ENCODE peak calls at places on chromosome 13, in six cellular contexts. X is activated B cell treated with CpG ODN at 0.5 μM for 24 hours, H is DND-41, M is endodermal cell, Y is cardiac muscle cell, O is glutamatergic neuron. E is an unnamed sample.

GRCh38 chr13:46296920-46297319 is 85.2 kb downstream of the LRRC63 start:
- DNase-seq in X (no peak), H (peak), M (no peak), Y (peak), O (no peak), E (no peak)

GRCh38 chr13:100514788-100515409 is 73.7 kb downstream of the GGACT start:
- DNase-seq in X (peak), H (peak), M (peak), Y (peak), O (peak), E (peak)

GRCh38 chr13:100044936-100045335 is 44.0 kb upstream of the PCCA start:
- DNase-seq in X (no peak), H (no peak), M (no peak), Y (no peak), O (no peak), E (no peak)

GRCh38 chr13:39675904-39676303 is 20.4 kb downstream of the COG6 start:
- DNase-seq in X (no peak), H (no peak), M (no peak), Y (peak), O (no peak), E (no peak)

GRCh38 chr13:101488734-101489133 is 36.3 kb downstream of the ITGBL1 start:
- DNase-seq in X (no peak), H (no peak), M (no peak), Y (no peak), O (no peak), E (no peak)

GRCh38 chr13:37647038-37647650 is 48.6 kb upstream of the POSTN start:
- DNase-seq in X (no peak), H (no peak), M (peak), Y (peak), O (no peak), E (no peak)

GRCh38 chr13:66532146-66532545 is 698.0 kb downstream of the PCDH9 start:
- DNase-seq in X (no peak), H (no peak), M (no peak), Y (peak), O (no peak), E (no peak)

GRCh38 chr13:32415019-32415418 is 12.9 kb downstream of the N4BP2L1 start:
- DNase-seq in X (no peak), H (peak), M (peak), Y (peak), O (peak), E (no peak)

GRCh38 chr13:59834801-59835200 is 328.9 kb downstream of the DIAPH3 start:
- DNase-seq in X (no peak), H (no peak), M (no peak), Y (peak), O (no peak), E (no peak)

GRCh38 chr13:24107955-24108614 is 52.4 kb upstream of the SPATA13 start:
- DNase-seq in X (no peak), H (no peak), M (peak), Y (peak), O (no peak), E (no peak)

GRCh38 chr13:25732146-25732865 is 319.5 kb downstream of the SHISA2 start:
- DNase-seq in X (no peak), H (no peak), M (no peak), Y (peak), O (no peak), E (no peak)

GRCh38 chr13:63307239-63307638 is 1891.6 kb upstream of the PCDH20 start:
- DNase-seq in X (no peak), H (peak), M (no peak), Y (no peak), O (no peak), E (no peak)

GRCh38 chr13:25608181-25608580 is 236.4 kb downstream of the ATP8A2 start:
- DNase-seq in X (no peak), H (no peak), M (no peak), Y (no peak), O (no peak), E (no peak)

GRCh38 chr13:112658807-112659206 is 31.0 kb upstream of the ATP11A start:
- DNase-seq in X (no peak), H (no peak), M (peak), Y (no peak), O (no peak), E (no peak)

DNA sequence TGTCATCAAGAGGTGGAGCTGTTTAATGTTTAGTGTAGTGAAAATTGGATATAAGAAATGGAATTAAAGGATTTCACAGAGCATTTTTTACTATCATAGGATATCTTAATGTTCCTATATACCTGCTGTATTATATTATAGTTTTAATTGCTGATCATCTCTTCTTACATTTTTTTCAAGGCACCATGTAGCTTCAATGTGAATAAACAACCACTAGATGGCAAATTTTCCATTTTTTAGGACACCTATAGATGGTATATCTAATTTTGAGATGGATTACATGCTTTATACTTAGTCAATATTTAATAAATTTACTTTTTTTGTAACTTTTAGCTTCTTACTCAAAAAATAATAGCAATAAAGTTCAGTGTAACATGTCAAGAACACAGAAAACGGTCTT is 9.0 kb upstream of the ATXN8OS start:
- DNase-seq in X (no peak), H (no peak), M (no peak), Y (no peak), O (no peak), E (no peak)
- TF ChIP-seq CTCF in X (no peak), H (peak), M (peak), Y (no peak), O (peak), E (peak)

DNA sequence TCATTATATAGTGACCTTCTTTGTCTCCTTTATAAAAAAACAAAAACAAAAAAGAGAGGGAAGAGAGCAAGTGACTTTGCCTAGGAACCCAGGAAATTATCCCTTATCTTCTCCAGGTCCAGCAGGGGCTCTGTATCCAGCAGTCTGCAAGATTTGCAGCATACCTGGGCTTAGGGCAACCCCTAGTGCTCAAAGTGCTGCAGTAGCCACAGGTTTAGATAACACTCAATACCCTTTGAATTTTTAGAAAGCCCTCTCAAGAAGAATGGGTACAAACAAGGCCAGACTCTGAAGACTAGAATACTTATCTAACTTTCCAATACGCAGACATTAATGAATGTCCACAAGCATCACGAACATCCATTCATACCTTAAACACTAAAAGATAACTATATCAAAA is 43.2 kb downstream of the CCNA1 start:
- DNase-seq in X (no peak), H (no peak), M (peak), Y (peak), O (no peak), E (no peak)
- TF ChIP-seq CTCF in X (no peak), H (peak), M (peak), Y (peak), O (no peak), E (no peak)

GRCh38 chr13:41973247-41973741 is 12.4 kb upstream of the VWA8 start:
- DNase-seq in X (no peak), H (no peak), M (peak), Y (no peak), O (no peak), E (no peak)
- TF ChIP-seq CTCF in X (no peak), H (no peak), M (peak), Y (peak), O (no peak), E (no peak)

DNA sequence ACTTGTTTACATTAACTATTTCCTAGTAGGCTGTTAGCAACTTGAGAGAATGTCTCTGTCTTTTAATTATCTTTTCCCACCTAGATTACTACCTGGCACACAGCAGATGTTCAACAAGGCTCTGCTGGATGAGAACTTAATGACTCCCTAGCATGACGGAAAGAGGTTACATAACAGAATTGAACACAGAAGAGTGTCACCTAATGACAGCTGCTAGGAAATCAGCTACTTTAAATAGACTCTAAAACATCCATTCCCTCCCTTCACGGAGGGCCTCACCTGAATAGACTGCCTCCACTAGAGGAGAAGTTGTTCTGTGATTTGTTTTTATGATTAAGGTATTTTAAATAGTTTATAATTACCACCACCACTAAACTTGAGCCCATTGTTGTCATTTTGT is 110.8 kb downstream of the TEX29 start:
- DNase-seq in X (no peak), H (no peak), M (no peak), Y (no peak), O (no peak), E (no peak)
- TF ChIP-seq CTCF in X (no peak), H (no peak), M (no peak), Y (no peak), O (no peak), E (no peak)

E was measured in GM10248.